ENCODE peak calls at places on chromosomes 16 and 17, in nine cellular contexts. One of them, this sample, is unnamed.

GRCh38 chr17:72244494-72244893 is 123.7 kb downstream of the SOX9 start:
- DNase-seq in stomach: no peak
- DNase-seq in kidney epithelial cell: no peak
- DNase-seq in GM12865: peak
- DNase-seq in WTC11: no peak
- DNase-seq in CD8-positive, alpha-beta T cell: no peak
- DNase-seq in tibial nerve: no peak
- DNase-seq in OCI-LY7: no peak
- DNase-seq in CD4-positive, alpha-beta T cell: no peak
- DNase-seq in this sample: no peak

GRCh38 chr16:86080982-86081381 is 182.0 kb downstream of the IRF8 start:
- DNase-seq in kidney epithelial cell: no peak
- DNase-seq in WTC11: no peak
- DNase-seq in CD8-positive, alpha-beta T cell: no peak
- DNase-seq in CD4-positive, alpha-beta T cell: no peak
- DNase-seq in GM12865: no peak
- DNase-seq in tibial nerve: no peak
- DNase-seq in stomach: no peak
- DNase-seq in OCI-LY7: no peak
- DNase-seq in this sample: no peak

GRCh38 chr16:85420501-85421337 is 192.4 kb upstream of the GSE1 start:
- DNase-seq in kidney epithelial cell: no peak
- DNase-seq in WTC11: peak
- DNase-seq in CD8-positive, alpha-beta T cell: peak
- DNase-seq in CD4-positive, alpha-beta T cell: peak
- DNase-seq in OCI-LY7: peak
- DNase-seq in tibial nerve: no peak
- DNase-seq in stomach: peak
- DNase-seq in GM12865: peak
- DNase-seq in this sample: no peak

GRCh38 chr16:977096-977701 is 4.4 kb upstream of the SOX8 start:
- DNase-seq in tibial nerve: no peak
- DNase-seq in GM12865: no peak
- DNase-seq in CD8-positive, alpha-beta T cell: no peak
- DNase-seq in CD4-positive, alpha-beta T cell: no peak
- DNase-seq in WTC11: no peak
- DNase-seq in stomach: no peak
- DNase-seq in OCI-LY7: no peak
- DNase-seq in kidney epithelial cell: no peak
- DNase-seq in this sample: no peak

GRCh38 chr16:85524630-85525463 is 88.3 kb upstream of the GSE1 start:
- DNase-seq in tibial nerve: peak
- DNase-seq in stomach: peak
- DNase-seq in kidney epithelial cell: no peak
- DNase-seq in OCI-LY7: peak
- DNase-seq in GM12865: no peak
- DNase-seq in WTC11: no peak
- DNase-seq in CD8-positive, alpha-beta T cell: no peak
- DNase-seq in CD4-positive, alpha-beta T cell: no peak
- DNase-seq in this sample: no peak

GRCh38 chr17:66276328-66276937 is 26.0 kb upstream of the PRKCA start:
- DNase-seq in tibial nerve: no peak
- DNase-seq in GM12865: no peak
- DNase-seq in WTC11: no peak
- DNase-seq in stomach: no peak
- DNase-seq in kidney epithelial cell: no peak
- DNase-seq in CD4-positive, alpha-beta T cell: no peak
- DNase-seq in CD8-positive, alpha-beta T cell: no peak
- DNase-seq in OCI-LY7: no peak
- DNase-seq in this sample: no peak

GRCh38 chr17:47801906-47802305 is 19.7 kb downstream of the OSBPL7 start:
- DNase-seq in CD4-positive, alpha-beta T cell: no peak
- DNase-seq in kidney epithelial cell: no peak
- DNase-seq in OCI-LY7: no peak
- DNase-seq in stomach: no peak
- DNase-seq in GM12865: no peak
- DNase-seq in CD8-positive, alpha-beta T cell: no peak
- DNase-seq in WTC11: no peak
- DNase-seq in tibial nerve: no peak
- DNase-seq in this sample: no peak

GRCh38 chr17:28178800-28179199 is 136.3 kb downstream of the NLK start:
- DNase-seq in GM12865: no peak
- DNase-seq in tibial nerve: no peak
- DNase-seq in WTC11: no peak
- DNase-seq in kidney epithelial cell: peak
- DNase-seq in CD4-positive, alpha-beta T cell: no peak
- DNase-seq in CD8-positive, alpha-beta T cell: no peak
- DNase-seq in OCI-LY7: no peak
- DNase-seq in stomach: no peak
- DNase-seq in this sample: no peak

GRCh38 chr16:70770291-70770967 is 30.5 kb downstream of the VAC14 start:
- DNase-seq in kidney epithelial cell: no peak
- DNase-seq in WTC11: no peak
- DNase-seq in CD4-positive, alpha-beta T cell: no peak
- DNase-seq in OCI-LY7: no peak
- DNase-seq in GM12865: no peak
- DNase-seq in tibial nerve: no peak
- DNase-seq in stomach: no peak
- DNase-seq in CD8-positive, alpha-beta T cell: no peak
- DNase-seq in this sample: no peak

GRCh38 chr17:64627797-64628196 is 34.3 kb downstream of the SMURF2 start:
- DNase-seq in CD8-positive, alpha-beta T cell: no peak
- DNase-seq in WTC11: no peak
- DNase-seq in kidney epithelial cell: no peak
- DNase-seq in stomach: no peak
- DNase-seq in GM12865: no peak
- DNase-seq in OCI-LY7: no peak
- DNase-seq in tibial nerve: no peak
- DNase-seq in CD4-positive, alpha-beta T cell: no peak
- DNase-seq in this sample: no peak

GRCh38 chr17:17269926-17270773 is 10.9 kb downstream of the COPS3 start:
- DNase-seq in CD8-positive, alpha-beta T cell: no peak
- DNase-seq in GM12865: peak
- DNase-seq in OCI-LY7: peak
- DNase-seq in CD4-positive, alpha-beta T cell: no peak
- DNase-seq in stomach: no peak
- DNase-seq in kidney epithelial cell: no peak
- DNase-seq in WTC11: peak
- DNase-seq in tibial nerve: no peak
- DNase-seq in this sample: no peak

GRCh38 chr17:43545383-43545632 is 832 bp downstream of the ETV4 start:
- DNase-seq in WTC11: no peak
- DNase-seq in CD4-positive, alpha-beta T cell: no peak
- DNase-seq in tibial nerve: no peak
- DNase-seq in OCI-LY7: no peak
- DNase-seq in kidney epithelial cell: no peak
- DNase-seq in GM12865: no peak
- DNase-seq in CD8-positive, alpha-beta T cell: peak
- DNase-seq in stomach: peak
- DNase-seq in this sample: no peak

GRCh38 chr17:3891626-3892094 is 1.2 kb downstream of the CAMKK1 start:
- DNase-seq in OCI-LY7: no peak
- DNase-seq in CD8-positive, alpha-beta T cell: no peak
- DNase-seq in stomach: no peak
- DNase-seq in kidney epithelial cell: no peak
- DNase-seq in GM12865: no peak
- DNase-seq in CD4-positive, alpha-beta T cell: no peak
- DNase-seq in tibial nerve: no peak
- DNase-seq in WTC11: peak
- DNase-seq in this sample: no peak

GRCh38 chr16:424033-424622 is 1.3 kb upstream of the RAB11FIP3 start:
- DNase-seq in CD8-positive, alpha-beta T cell: no peak
- DNase-seq in stomach: peak
- DNase-seq in tibial nerve: peak
- DNase-seq in OCI-LY7: no peak
- DNase-seq in kidney epithelial cell: peak
- DNase-seq in WTC11: no peak
- DNase-seq in GM12865: no peak
- DNase-seq in CD4-positive, alpha-beta T cell: no peak
- DNase-seq in this sample: peak

GRCh38 chr17:62968445-62968923 is 2.4 kb downstream of the TANC2 start:
- DNase-seq in OCI-LY7: peak
- DNase-seq in CD4-positive, alpha-beta T cell: peak
- DNase-seq in tibial nerve: peak
- DNase-seq in WTC11: peak
- DNase-seq in CD8-positive, alpha-beta T cell: peak
- DNase-seq in stomach: peak
- DNase-seq in GM12865: peak
- DNase-seq in kidney epithelial cell: peak
- DNase-seq in this sample: peak

GRCh38 chr17:17877548-17878358 is 41.0 kb upstream of the SREBF1 start:
- DNase-seq in tibial nerve: peak
- DNase-seq in GM12865: no peak
- DNase-seq in OCI-LY7: no peak
- DNase-seq in kidney epithelial cell: no peak
- DNase-seq in CD4-positive, alpha-beta T cell: no peak
- DNase-seq in stomach: peak
- DNase-seq in WTC11: peak
- DNase-seq in CD8-positive, alpha-beta T cell: no peak
- DNase-seq in this sample: peak

GRCh38 chr17:51580869-51581268 is 320.5 kb downstream of the UTP18 start:
- DNase-seq in stomach: no peak
- DNase-seq in GM12865: no peak
- DNase-seq in CD8-positive, alpha-beta T cell: no peak
- DNase-seq in OCI-LY7: no peak
- DNase-seq in tibial nerve: no peak
- DNase-seq in kidney epithelial cell: no peak
- DNase-seq in WTC11: no peak
- DNase-seq in CD4-positive, alpha-beta T cell: no peak
- DNase-seq in this sample: no peak

GRCh38 chr17:51588063-51588462 is 327.7 kb downstream of the UTP18 start:
- DNase-seq in OCI-LY7: no peak
- DNase-seq in tibial nerve: no peak
- DNase-seq in WTC11: no peak
- DNase-seq in CD4-positive, alpha-beta T cell: no peak
- DNase-seq in CD8-positive, alpha-beta T cell: no peak
- DNase-seq in GM12865: no peak
- DNase-seq in kidney epithelial cell: no peak
- DNase-seq in stomach: no peak
- DNase-seq in this sample: no peak

GRCh38 chr17:51590071-51590470 is 329.7 kb downstream of the UTP18 start:
- DNase-seq in stomach: no peak
- DNase-seq in OCI-LY7: no peak
- DNase-seq in WTC11: no peak
- DNase-seq in GM12865: no peak
- DNase-seq in CD4-positive, alpha-beta T cell: no peak
- DNase-seq in tibial nerve: peak
- DNase-seq in kidney epithelial cell: no peak
- DNase-seq in CD8-positive, alpha-beta T cell: no peak
- DNase-seq in this sample: no peak

GRCh38 chr17:51585514-51586104 is 325.3 kb downstream of the UTP18 start:
- DNase-seq in stomach: peak
- DNase-seq in CD4-positive, alpha-beta T cell: no peak
- DNase-seq in kidney epithelial cell: no peak
- DNase-seq in OCI-LY7: no peak
- DNase-seq in WTC11: peak
- DNase-seq in tibial nerve: no peak
- DNase-seq in GM12865: peak
- DNase-seq in CD8-positive, alpha-beta T cell: no peak
- DNase-seq in this sample: no peak
- TF ChIP-seq CTCF in stomach: no peak
- TF ChIP-seq CTCF in CD4-positive, alpha-beta T cell: no peak
- TF ChIP-seq CTCF in kidney epithelial cell: peak
- TF ChIP-seq CTCF in OCI-LY7: no peak
- TF ChIP-seq CTCF in WTC11: peak
- TF ChIP-seq CTCF in tibial nerve: peak
- TF ChIP-seq CTCF in GM12865: peak
- TF ChIP-seq CTCF in CD8-positive, alpha-beta T cell: no peak
- TF ChIP-seq CTCF in this sample: no peak

DNA sequence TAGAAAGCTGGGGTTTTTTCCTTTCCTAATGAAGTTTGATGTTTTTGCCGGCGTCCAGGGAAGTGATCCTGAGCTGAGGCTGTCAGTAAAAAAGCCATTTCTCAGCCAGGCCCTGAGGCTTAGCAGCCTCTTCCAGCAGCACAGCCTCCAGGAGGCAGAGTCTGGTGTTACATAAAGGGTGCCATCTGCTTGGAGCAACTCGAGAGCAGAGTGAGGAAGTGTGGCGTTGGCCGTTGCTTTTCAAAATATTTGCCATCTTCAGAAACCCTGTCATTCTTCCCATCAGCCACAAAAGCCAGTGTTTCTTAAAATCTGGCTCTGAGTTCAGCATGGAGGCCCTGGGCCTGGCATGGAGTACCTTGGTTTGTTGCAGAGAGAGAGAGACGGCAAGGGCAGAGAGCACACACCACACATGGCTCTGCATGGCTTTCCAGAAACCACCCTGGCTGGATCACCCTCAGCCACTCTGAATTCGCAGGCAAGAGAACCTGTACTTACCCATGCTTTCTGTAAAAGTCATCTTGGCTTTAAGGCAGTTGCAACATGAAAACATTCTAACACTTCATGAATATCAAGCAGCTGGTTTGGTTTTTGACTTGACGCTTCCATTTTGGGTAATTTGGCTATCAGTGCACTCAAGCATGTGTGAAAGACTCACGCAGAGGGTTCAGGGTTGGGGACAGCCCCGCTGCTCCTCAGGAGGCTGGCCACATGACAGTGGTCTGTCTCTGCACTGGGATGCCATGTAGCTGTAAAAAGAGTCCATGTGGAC is 21.0 kb downstream of the PMM2 start:
- DNase-seq in GM12865: peak
- DNase-seq in kidney epithelial cell: no peak
- DNase-seq in OCI-LY7: no peak
- DNase-seq in tibial nerve: no peak
- DNase-seq in CD4-positive, alpha-beta T cell: no peak
- DNase-seq in CD8-positive, alpha-beta T cell: no peak
- DNase-seq in stomach: no peak
- DNase-seq in WTC11: no peak
- DNase-seq in this sample: no peak
- TF ChIP-seq CTCF in GM12865: no peak
- TF ChIP-seq CTCF in kidney epithelial cell: no peak
- TF ChIP-seq CTCF in OCI-LY7: no peak
- TF ChIP-seq CTCF in tibial nerve: no peak
- TF ChIP-seq CTCF in CD4-positive, alpha-beta T cell: no peak
- TF ChIP-seq CTCF in CD8-positive, alpha-beta T cell: no peak
- TF ChIP-seq CTCF in stomach: no peak
- TF ChIP-seq CTCF in WTC11: no peak
- TF ChIP-seq CTCF in this sample: no peak

DNA sequence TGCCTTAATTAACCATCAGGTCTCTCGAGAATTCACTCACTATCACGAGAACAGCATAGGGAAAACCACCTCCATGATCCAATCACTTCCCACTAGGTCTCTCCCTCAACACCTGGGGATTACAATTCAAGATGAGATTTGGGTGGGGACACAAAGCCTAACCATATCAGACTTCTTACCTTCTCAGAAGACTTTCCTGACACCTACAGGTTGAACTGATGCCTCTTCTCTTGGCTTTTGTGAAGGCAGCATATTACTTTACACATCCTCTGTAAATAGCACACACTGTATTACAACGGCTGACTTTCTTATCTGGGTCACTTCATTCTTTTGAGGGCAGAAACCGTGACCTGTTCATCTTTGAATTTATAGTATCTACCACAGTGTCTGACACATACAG is 23.6 kb downstream of the BMERB1 start:
- DNase-seq in GM12865: no peak
- DNase-seq in WTC11: no peak
- DNase-seq in kidney epithelial cell: no peak
- DNase-seq in tibial nerve: no peak
- DNase-seq in CD8-positive, alpha-beta T cell: no peak
- DNase-seq in OCI-LY7: no peak
- DNase-seq in CD4-positive, alpha-beta T cell: no peak
- DNase-seq in stomach: no peak
- DNase-seq in this sample: no peak
- TF ChIP-seq CTCF in GM12865: no peak
- TF ChIP-seq CTCF in WTC11: no peak
- TF ChIP-seq CTCF in kidney epithelial cell: no peak
- TF ChIP-seq CTCF in tibial nerve: no peak
- TF ChIP-seq CTCF in CD8-positive, alpha-beta T cell: no peak
- TF ChIP-seq CTCF in OCI-LY7: peak
- TF ChIP-seq CTCF in CD4-positive, alpha-beta T cell: no peak
- TF ChIP-seq CTCF in stomach: no peak
- TF ChIP-seq CTCF in this sample: no peak

GRCh38 chr17:77821114-77821513 is 137.4 kb upstream of the TNRC6C start:
- DNase-seq in GM12865: peak
- DNase-seq in CD4-positive, alpha-beta T cell: no peak
- DNase-seq in CD8-positive, alpha-beta T cell: no peak
- DNase-seq in stomach: no peak
- DNase-seq in OCI-LY7: peak
- DNase-seq in tibial nerve: no peak
- DNase-seq in WTC11: no peak
- DNase-seq in kidney epithelial cell: no peak
- DNase-seq in this sample: no peak
- TF ChIP-seq CTCF in GM12865: no peak
- TF ChIP-seq CTCF in CD4-positive, alpha-beta T cell: no peak
- TF ChIP-seq CTCF in CD8-positive, alpha-beta T cell: no peak
- TF ChIP-seq CTCF in stomach: no peak
- TF ChIP-seq CTCF in OCI-LY7: no peak
- TF ChIP-seq CTCF in tibial nerve: no peak
- TF ChIP-seq CTCF in WTC11: no peak
- TF ChIP-seq CTCF in kidney epithelial cell: no peak
- TF ChIP-seq CTCF in this sample: no peak

This sample was measured in AG04449.